ENCODE peak calls at places on chromosome X, in six cellular contexts. One of them, this sample, is unnamed.

GRCh38 chrX:117996408-117996807 is 120.2 kb downstream of the KLHL13 start:
- DNase-seq in H1: no peak
- DNase-seq in mesendoderm: no peak
- DNase-seq in mesenchymal stem cell: no peak
- DNase-seq in neuronal stem cell: no peak
- DNase-seq in trophoblast cell: peak
- DNase-seq in this sample: no peak

GRCh38 chrX:1442016-1442665 is 10.6 kb downstream of the ASMTL start:
- DNase-seq in H1: no peak
- DNase-seq in mesenchymal stem cell: no peak
- DNase-seq in neuronal stem cell: no peak
- DNase-seq in mesendoderm: no peak
- DNase-seq in trophoblast cell: no peak
- DNase-seq in this sample: no peak

GRCh38 chrX:39645059-39645895 is 452.5 kb downstream of the BCOR start:
- DNase-seq in neuronal stem cell: no peak
- DNase-seq in mesendoderm: peak
- DNase-seq in trophoblast cell: peak
- DNase-seq in H1: no peak
- DNase-seq in mesenchymal stem cell: peak
- DNase-seq in this sample: peak

GRCh38 chrX:148380107-148380506 is 120.3 kb upstream of the AFF2 start:
- DNase-seq in mesenchymal stem cell: no peak
- DNase-seq in H1: no peak
- DNase-seq in neuronal stem cell: no peak
- DNase-seq in trophoblast cell: no peak
- DNase-seq in mesendoderm: no peak
- DNase-seq in this sample: no peak

GRCh38 chrX:97126020-97126419 is 242.3 kb downstream of the RPA4 start:
- DNase-seq in H1: no peak
- DNase-seq in neuronal stem cell: no peak
- DNase-seq in trophoblast cell: no peak
- DNase-seq in mesendoderm: no peak
- DNase-seq in mesenchymal stem cell: peak
- DNase-seq in this sample: peak

GRCh38 chrX:103124284-103124683 is 31.3 kb upstream of the NXF3 start:
- DNase-seq in trophoblast cell: no peak
- DNase-seq in H1: no peak
- DNase-seq in mesendoderm: no peak
- DNase-seq in mesenchymal stem cell: no peak
- DNase-seq in neuronal stem cell: no peak
- DNase-seq in this sample: no peak

GRCh38 chrX:9329056-9329455 is 135.8 kb upstream of the TBL1X start:
- DNase-seq in neuronal stem cell: no peak
- DNase-seq in trophoblast cell: no peak
- DNase-seq in H1: no peak
- DNase-seq in mesendoderm: no peak
- DNase-seq in mesenchymal stem cell: no peak
- DNase-seq in this sample: no peak

GRCh38 chrX:39969099-39969825 is 128.5 kb downstream of the BCOR start:
- DNase-seq in mesendoderm: peak
- DNase-seq in neuronal stem cell: no peak
- DNase-seq in H1: no peak
- DNase-seq in mesenchymal stem cell: no peak
- DNase-seq in trophoblast cell: no peak
- DNase-seq in this sample: no peak

GRCh38 chrX:9902651-9903050 is 64.5 kb upstream of the CLDN34 start:
- DNase-seq in H1: no peak
- DNase-seq in trophoblast cell: no peak
- DNase-seq in mesendoderm: no peak
- DNase-seq in neuronal stem cell: no peak
- DNase-seq in mesenchymal stem cell: no peak
- DNase-seq in this sample: peak

GRCh38 chrX:51006068-51006467 is 95.5 kb downstream of the BMP15 start:
- DNase-seq in mesenchymal stem cell: no peak
- DNase-seq in trophoblast cell: no peak
- DNase-seq in mesendoderm: peak
- DNase-seq in neuronal stem cell: no peak
- DNase-seq in H1: no peak
- DNase-seq in this sample: no peak

GRCh38 chrX:50996930-50997329 is 86.4 kb downstream of the BMP15 start:
- DNase-seq in H1: no peak
- DNase-seq in neuronal stem cell: no peak
- DNase-seq in mesenchymal stem cell: no peak
- DNase-seq in mesendoderm: peak
- DNase-seq in trophoblast cell: no peak
- DNase-seq in this sample: no peak

GRCh38 chrX:51002160-51002632 is 91.7 kb downstream of the BMP15 start:
- DNase-seq in neuronal stem cell: no peak
- DNase-seq in mesendoderm: no peak
- DNase-seq in mesenchymal stem cell: no peak
- DNase-seq in H1: no peak
- DNase-seq in trophoblast cell: no peak
- DNase-seq in this sample: no peak
- H3K4ac ChIP-seq in neuronal stem cell: no peak
- H3K4ac ChIP-seq in mesendoderm: no peak
- H3K4ac ChIP-seq in mesenchymal stem cell: no peak
- H3K4ac ChIP-seq in H1: no peak
- H3K4ac ChIP-seq in trophoblast cell: no peak
- H3K4ac ChIP-seq in this sample: no peak

DNA sequence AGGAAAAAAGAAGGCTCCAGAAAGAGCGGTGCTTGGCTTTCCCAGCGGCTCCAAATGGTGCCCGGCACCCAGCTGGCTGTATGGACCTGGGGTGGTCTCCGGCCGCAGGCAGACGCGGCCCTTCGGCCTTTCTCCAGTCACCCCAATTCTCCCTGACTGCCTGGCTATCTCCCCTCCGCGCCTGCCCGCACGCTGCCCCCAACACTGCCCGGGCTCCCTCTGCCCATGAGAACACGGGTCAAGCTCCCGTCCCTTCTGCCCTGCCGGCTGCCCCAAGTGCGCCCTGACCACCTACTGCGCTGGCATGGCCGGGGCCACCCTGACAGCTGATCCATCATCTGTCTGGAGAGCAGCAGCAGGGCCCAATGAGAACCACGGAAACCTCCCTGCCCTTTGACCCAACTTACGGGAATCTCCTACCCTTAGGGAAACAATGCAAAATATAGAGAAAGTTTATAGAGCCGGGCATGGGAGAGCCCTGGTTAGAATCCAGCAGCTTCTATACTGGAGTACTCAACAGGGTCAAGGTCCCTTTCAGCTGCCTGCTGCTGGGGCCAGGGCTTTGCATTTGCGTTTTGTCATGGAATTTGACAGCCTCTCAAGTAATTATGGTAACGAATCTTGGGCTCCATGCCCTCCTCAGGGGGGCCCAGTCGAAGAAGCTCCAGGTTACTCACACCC is 1.2 kb upstream of the FAM3A start:
- DNase-seq in H1: no peak
- DNase-seq in neuronal stem cell: no peak
- DNase-seq in mesendoderm: peak
- DNase-seq in trophoblast cell: no peak
- DNase-seq in mesenchymal stem cell: peak
- DNase-seq in this sample: no peak
- H3K4me3 ChIP-seq in H1: peak
- H3K4me3 ChIP-seq in neuronal stem cell: peak
- H3K4me3 ChIP-seq in mesendoderm: no peak
- H3K4me3 ChIP-seq in trophoblast cell: no peak
- H3K4me3 ChIP-seq in mesenchymal stem cell: peak
- H3K4me3 ChIP-seq in this sample: no peak

DNA sequence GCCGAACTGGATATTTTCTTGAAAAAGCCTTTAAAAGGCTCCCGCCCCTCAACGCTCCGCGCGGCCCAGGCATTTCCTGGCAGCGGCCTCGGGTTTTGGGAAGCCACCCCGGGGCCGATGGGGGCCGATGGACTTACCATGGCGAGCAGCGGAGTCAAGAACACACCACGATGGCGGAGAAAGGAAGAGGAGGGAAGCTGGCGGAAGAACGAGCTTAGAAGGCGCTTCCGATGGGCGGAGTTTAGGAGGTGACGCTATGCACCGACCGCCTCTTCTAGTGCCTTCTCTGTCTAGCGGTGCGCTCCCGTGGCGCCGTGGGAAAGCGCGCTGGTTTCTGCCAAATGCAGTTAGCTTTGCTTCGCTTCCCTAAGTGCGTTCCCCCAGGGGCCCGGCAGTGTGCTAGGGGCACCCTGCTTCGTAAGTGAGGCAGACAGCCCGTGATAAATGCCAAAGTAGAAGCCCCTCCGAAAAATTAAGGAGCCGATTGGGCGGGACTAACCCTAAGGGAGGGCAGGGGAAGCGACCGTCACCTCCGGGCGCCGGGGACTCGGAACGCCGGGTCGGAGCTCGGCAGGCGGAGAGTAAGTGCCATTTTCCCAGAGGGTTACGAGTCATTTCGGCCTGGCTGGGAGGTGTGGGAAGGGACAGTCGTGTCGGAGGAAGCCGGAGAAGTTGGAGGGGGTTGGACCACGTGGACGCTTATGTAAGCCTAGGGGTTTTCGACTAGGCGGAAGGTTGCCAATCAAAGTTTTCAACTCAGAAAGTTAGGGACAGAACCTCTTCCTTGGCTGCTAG is at the start of gene RPL39:
- DNase-seq in H1: no peak
- DNase-seq in neuronal stem cell: peak
- DNase-seq in trophoblast cell: peak
- DNase-seq in mesenchymal stem cell: peak
- DNase-seq in mesendoderm: peak
- DNase-seq in this sample: peak
- H3K4ac ChIP-seq in H1: peak
- H3K4ac ChIP-seq in neuronal stem cell: no peak
- H3K4ac ChIP-seq in trophoblast cell: peak
- H3K4ac ChIP-seq in mesenchymal stem cell: peak
- H3K4ac ChIP-seq in mesendoderm: peak
- H3K4ac ChIP-seq in this sample: peak

GRCh38 chrX:24054182-24055042 is at the start of gene EIF2S3:
- DNase-seq in mesenchymal stem cell: peak
- DNase-seq in neuronal stem cell: peak
- DNase-seq in mesendoderm: peak
- DNase-seq in trophoblast cell: peak
- DNase-seq in H1: peak
- DNase-seq in this sample: peak
- H3K4me3 ChIP-seq in mesenchymal stem cell: no peak
- H3K4me3 ChIP-seq in neuronal stem cell: peak
- H3K4me3 ChIP-seq in mesendoderm: peak
- H3K4me3 ChIP-seq in trophoblast cell: peak
- H3K4me3 ChIP-seq in H1: peak
- H3K4me3 ChIP-seq in this sample: peak

GRCh38 chrX:41085105-41085882 is at the start of gene USP9X:
- DNase-seq in mesendoderm: peak
- DNase-seq in neuronal stem cell: peak
- DNase-seq in mesenchymal stem cell: peak
- DNase-seq in trophoblast cell: peak
- DNase-seq in H1: peak
- DNase-seq in this sample: peak
- H3K4ac ChIP-seq in mesendoderm: peak
- H3K4ac ChIP-seq in neuronal stem cell: no peak
- H3K4ac ChIP-seq in mesenchymal stem cell: peak
- H3K4ac ChIP-seq in trophoblast cell: peak
- H3K4ac ChIP-seq in H1: peak
- H3K4ac ChIP-seq in this sample: peak

DNA sequence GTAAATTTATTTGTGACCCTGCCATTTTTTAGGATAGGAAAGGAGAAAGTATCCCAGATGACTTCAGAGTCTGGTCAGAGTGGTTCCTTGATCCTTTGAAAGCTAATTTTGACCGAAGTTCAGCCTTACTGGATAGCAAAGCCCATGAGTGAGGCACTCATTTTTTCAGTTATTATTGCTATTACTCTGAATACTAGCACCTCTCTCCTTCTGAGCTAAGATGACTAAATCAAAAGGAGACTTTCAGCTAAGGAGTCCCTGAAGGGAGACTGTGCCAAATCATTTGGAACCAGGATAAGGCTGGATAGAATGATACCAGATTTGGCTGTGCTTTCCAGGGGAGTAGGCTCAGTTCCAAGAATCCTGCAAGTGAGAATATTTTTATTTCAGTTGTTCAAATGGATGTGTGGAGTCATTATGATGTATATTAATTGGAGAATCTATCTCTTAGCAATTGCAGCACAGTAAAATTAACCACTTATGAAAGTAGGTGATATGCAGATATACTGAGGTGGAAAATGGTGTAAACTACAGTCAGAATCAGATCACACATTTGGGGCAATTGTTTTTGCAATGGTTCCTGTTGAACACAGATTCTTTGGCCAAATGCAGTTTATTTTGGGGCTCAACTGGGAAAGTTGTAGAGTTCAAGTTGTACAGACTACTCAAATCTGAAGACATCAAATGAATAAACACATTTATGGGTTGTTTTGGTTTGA is 1.1 kb downstream of the P2RY10 start:
- DNase-seq in mesenchymal stem cell: no peak
- DNase-seq in trophoblast cell: no peak
- DNase-seq in mesendoderm: no peak
- DNase-seq in neuronal stem cell: no peak
- DNase-seq in H1: no peak
- DNase-seq in this sample: no peak
- H3K4me3 ChIP-seq in mesenchymal stem cell: no peak
- H3K4me3 ChIP-seq in trophoblast cell: no peak
- H3K4me3 ChIP-seq in mesendoderm: no peak
- H3K4me3 ChIP-seq in neuronal stem cell: no peak
- H3K4me3 ChIP-seq in H1: no peak
- H3K4me3 ChIP-seq in this sample: no peak

GRCh38 chrX:77785746-77786548 is at the start of gene ATRX:
- DNase-seq in trophoblast cell: peak
- DNase-seq in H1: peak
- DNase-seq in neuronal stem cell: peak
- DNase-seq in mesendoderm: peak
- DNase-seq in mesenchymal stem cell: peak
- DNase-seq in this sample: peak
- H3K4ac ChIP-seq in trophoblast cell: peak
- H3K4ac ChIP-seq in H1: no peak
- H3K4ac ChIP-seq in neuronal stem cell: no peak
- H3K4ac ChIP-seq in mesendoderm: peak
- H3K4ac ChIP-seq in mesenchymal stem cell: peak
- H3K4ac ChIP-seq in this sample: peak

DNA sequence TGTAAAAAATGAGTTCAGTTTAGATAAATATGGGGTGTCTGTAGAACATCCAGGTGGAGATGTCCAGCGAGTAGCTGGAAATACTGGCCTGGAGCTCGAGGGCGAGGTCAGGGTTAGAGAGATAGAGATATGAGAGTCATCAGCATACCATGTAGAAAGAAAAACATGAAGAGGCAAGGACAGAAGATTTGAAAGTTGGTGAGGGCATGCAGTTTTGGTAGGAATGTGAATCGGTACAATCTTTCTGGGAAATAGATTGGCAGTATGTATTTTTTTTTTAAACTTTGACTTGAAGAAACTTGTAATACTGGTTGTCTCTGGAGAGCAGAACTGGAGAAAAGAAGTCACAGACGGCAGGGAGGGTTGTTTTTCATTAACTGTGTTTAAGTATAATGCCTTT is 2.4 kb upstream of the SNX12 start:
- DNase-seq in H1: no peak
- DNase-seq in trophoblast cell: peak
- DNase-seq in neuronal stem cell: no peak
- DNase-seq in mesendoderm: no peak
- DNase-seq in mesenchymal stem cell: no peak
- DNase-seq in this sample: no peak
- H3K4me3 ChIP-seq in H1: no peak
- H3K4me3 ChIP-seq in trophoblast cell: no peak
- H3K4me3 ChIP-seq in neuronal stem cell: no peak
- H3K4me3 ChIP-seq in mesendoderm: no peak
- H3K4me3 ChIP-seq in mesenchymal stem cell: no peak
- H3K4me3 ChIP-seq in this sample: no peak

This sample was measured in IMR-90.